ENCODE peak calls at places on chromosome 18, in four cellular contexts. K, Y, S and H are unnamed samples.

GRCh38 chr18:42274488-42275137 is 319.6 kb downstream of the PIK3C3 start:
- ATAC-seq in K (no peak), Y (peak; percentile 44), S (no peak), H (no peak)

GRCh38 chr18:69469444-69469919 is 68.8 kb downstream of the DOK6 start:
- ATAC-seq in S (peak; percentile 63), Y (peak; percentile 85), K (no peak), H (no peak)

GRCh38 chr18:64589000-64589399 is 440.1 kb upstream of the LINC00305 start:
- ATAC-seq in Y (no peak), S (no peak), K (no peak), H (no peak)

GRCh38 chr18:79797518-79798345 is at the start of gene KCNG2:
- ATAC-seq in S (no peak), K (peak; percentile 64), Y (peak; percentile 72), H (no peak)

GRCh38 chr18:650428-650858 is 7.0 kb upstream of the TYMS start:
- ATAC-seq in K (no peak), S (peak; percentile 85), Y (no peak), H (no peak)

GRCh38 chr18:73715228-73715670 is 432.4 kb downstream of the FBXO15 start:
- ATAC-seq in K (no peak), Y (peak; percentile 66), S (no peak), H (peak; percentile 22)

GRCh38 chr18:14941792-14942191 is 193.8 kb downstream of the ANKRD30B start:
- ATAC-seq in S (no peak), Y (no peak), K (no peak), H (no peak)

GRCh38 chr18:63817441-63818051 is 42.3 kb downstream of the SERPINB7 start:
- ATAC-seq in Y (no peak), K (peak; percentile 21), S (no peak), H (peak; percentile 48)

GRCh38 chr18:58896734-58897508 is 32.2 kb downstream of the ZNF532 start:
- ATAC-seq in Y (no peak), K (no peak), S (no peak), H (no peak)

GRCh38 chr18:9000736-9001135 is 101.8 kb upstream of the NDUFV2 start:
- ATAC-seq in Y (no peak), S (peak; percentile 35), K (peak; percentile 41), H (no peak)

GRCh38 chr18:4017479-4017878 is 437.6 kb downstream of the DLGAP1 start:
- ATAC-seq in S (peak; percentile 90), K (no peak), Y (peak; percentile 83), H (no peak)

GRCh38 chr18:22542400-22542835 is 124.7 kb upstream of the CTAGE1 start:
- ATAC-seq in K (peak; percentile 49), Y (no peak), S (no peak), H (peak; percentile 20)

GRCh38 chr18:47204908-47205522 is 28.9 kb upstream of the IER3IP1 start:
- ATAC-seq in K (peak; percentile 64), Y (peak; percentile 81), S (peak; percentile 82), H (no peak)

GRCh38 chr18:59802031-59802430 is 97.8 kb upstream of the PMAIP1 start:
- ATAC-seq in Y (no peak), S (no peak), K (no peak), H (no peak)

GRCh38 chr18:3634250-3634939 is 184.4 kb downstream of the TGIF1 start:
- ATAC-seq in S (no peak), K (no peak), Y (no peak), H (no peak)

GRCh38 chr18:12574494-12575185 is 83.3 kb downstream of the SPIRE1 start:
- ATAC-seq in S (no peak), Y (peak; percentile 63), K (no peak), H (no peak)

GRCh38 chr18:59547691-59548182 is 149.5 kb downstream of the CCBE1 start:
- ATAC-seq in K (peak; percentile 35), S (no peak), Y (no peak), H (no peak)

GRCh38 chr18:6363216-6363615 is 51.5 kb downstream of the L3MBTL4 start:
- ATAC-seq in Y (no peak), K (no peak), S (no peak), H (no peak)

GRCh38 chr18:22826726-22827125 is 106.4 kb upstream of the RBBP8 start:
- ATAC-seq in K (no peak), S (no peak), Y (no peak), H (no peak)

GRCh38 chr18:72866572-72866900 is 1.3 kb downstream of the NETO1 start:
- ATAC-seq in S (no peak), Y (no peak), K (no peak), H (no peak)

GRCh38 chr18:78650926-78651325 is 328.7 kb upstream of the SALL3 start:
- ATAC-seq in K (peak; percentile 12), Y (no peak), S (no peak), H (no peak)

GRCh38 chr18:48336332-48336731 is 72.9 kb downstream of the ZBTB7C start:
- ATAC-seq in K (peak; percentile 37), S (peak; percentile 48), Y (peak; percentile 42), H (peak; percentile 55)

GRCh38 chr18:12005542-12006487 is 24.5 kb downstream of the IMPA2 start:
- ATAC-seq in K (no peak), S (peak; percentile 24), Y (peak; percentile 52), H (no peak)

GRCh38 chr18:23779696-23780303 is 90.5 kb downstream of the LAMA3 start:
- ATAC-seq in S (peak; percentile 74), Y (peak; percentile 85), K (peak; percentile 53), H (peak; percentile 74)

GRCh38 chr18:48767090-48767670 is 183.6 kb downstream of the SMAD7 start:
- ATAC-seq in K (no peak), Y (peak; percentile 57), S (no peak), H (peak; percentile 76)

GRCh38 chr18:50065039-50065438 is 129.9 kb downstream of the MYO5B start:
- ATAC-seq in K (no peak), S (no peak), Y (no peak), H (no peak)

GRCh38 chr18:79983253-79983652 is 5.1 kb downstream of the TXNL4A start:
- ATAC-seq in K (no peak), S (no peak), Y (no peak), H (no peak)

GRCh38 chr18:69985239-69985638 is 37.6 kb upstream of the CD226 start:
- ATAC-seq in K (no peak), S (peak; percentile 51), Y (peak; percentile 36), H (no peak)

GRCh38 chr18:51617167-51617566 is 419.7 kb upstream of the MEX3C start:
- ATAC-seq in S (no peak), Y (peak; percentile 73), K (no peak), H (no peak)

GRCh38 chr18:62881509-62882016 is 166.2 kb downstream of the PHLPP1 start:
- ATAC-seq in S (peak; percentile 78), K (peak; percentile 88), Y (peak; percentile 86), H (peak; percentile 89)

GRCh38 chr18:71503222-71503621 is 1040.9 kb downstream of the CBLN2 start:
- ATAC-seq in S (no peak), Y (no peak), K (no peak), H (no peak)

GRCh38 chr18:58893388-58894099 is 28.9 kb downstream of the ZNF532 start:
- ATAC-seq in K (no peak), S (no peak), Y (no peak), H (no peak)

GRCh38 chr18:13388586-13389490 is 170.3 kb downstream of the LDLRAD4 start:
- ATAC-seq in Y (no peak), S (no peak), K (peak; percentile 20), H (peak; percentile 4)

GRCh38 chr18:51092097-51092496 is 62.1 kb downstream of the SMAD4 start:
- ATAC-seq in K (no peak), Y (peak; percentile 63), S (no peak), H (no peak)

GRCh38 chr18:40738321-40738880 is 1216.6 kb upstream of the PIK3C3 start:
- ATAC-seq in Y (no peak), S (no peak), K (no peak), H (no peak)

GRCh38 chr18:3411854-3412268 is 38.1 kb upstream of the TGIF1 start:
- ATAC-seq in Y (peak; percentile 81), S (no peak), K (peak; percentile 90), H (peak; percentile 63)

GRCh38 chr18:64240301-64240700 is 91.4 kb upstream of the LINC00305 start:
- ATAC-seq in K (no peak), S (no peak), Y (no peak), H (no peak)

GRCh38 chr18:13587937-13588336 is 138.4 kb downstream of the FAM210A start:
- ATAC-seq in Y (no peak), K (no peak), S (no peak), H (no peak)

GRCh38 chr18:8140841-8141501 is 468.3 kb upstream of the RAB12 start:
- ATAC-seq in S (peak; percentile 87), K (peak; percentile 47), Y (peak; percentile 67), H (peak; percentile 73)

GRCh38 chr18:54173980-54174611 is 50.4 kb downstream of the MBD2 start:
- ATAC-seq in Y (no peak), S (no peak), K (no peak), H (no peak)
- H3K4me1 ChIP-seq in Y (peaks cover 5% of the 10 kb centered on the region), S (no peaks in the 10 kb centered on the region), K (peaks cover 3% of the 10 kb centered on the region), H (peaks cover 7% of the 10 kb centered on the region)

GRCh38 chr18:31244737-31245432 is 73.1 kb upstream of the DSG1 start:
- ATAC-seq in Y (peak; percentile 41), S (peak; percentile 38), K (no peak), H (no peak)
- TF ChIP-seq EP300 in Y (no peak), S (no peak), K (no peak), H (no peak)

GRCh38 chr18:44812426-44812825 is 131.7 kb downstream of the SETBP1 start:
- ATAC-seq in Y (no peak), K (no peak), S (no peak), H (no peak)
- H3K4me1 ChIP-seq in Y (peaks cover 6% of the 10 kb centered on the region), K (no peaks in the 10 kb centered on the region), S (no peaks in the 10 kb centered on the region), H (peaks cover 46% of the 10 kb centered on the region)

DNA sequence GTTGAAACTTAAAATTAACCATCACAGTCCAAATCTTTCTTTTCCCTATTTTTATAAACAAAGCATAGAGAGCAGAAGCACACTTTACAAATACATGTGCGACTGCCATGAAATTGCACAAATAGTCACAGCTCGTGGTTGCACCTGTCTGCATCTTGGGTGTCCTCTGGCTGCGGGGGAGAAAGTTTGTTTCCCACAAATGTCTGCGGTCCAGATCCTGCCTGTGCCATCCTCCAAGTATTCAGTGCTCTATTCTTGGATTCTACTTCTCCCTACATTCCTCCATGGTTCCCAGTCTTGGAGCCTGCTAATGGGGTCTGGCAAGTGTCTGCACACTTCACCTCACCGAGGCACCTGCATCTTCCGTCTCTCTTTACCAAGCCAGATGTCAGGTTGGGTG is 52.2 kb downstream of the SMIM21 start:
- ATAC-seq in K (no peak), Y (no peak), S (no peak), H (no peak)
- TF ChIP-seq EP300 in K (no peak), Y (no peak), S (no peak), H (no peak)

GRCh38 chr18:53701697-53702096 is 522.8 kb downstream of the MBD2 start:
- ATAC-seq in K (no peak), Y (no peak), S (no peak), H (no peak)
- H3K4me1 ChIP-seq in K (no peaks in the 10 kb centered on the region), Y (no peaks in the 10 kb centered on the region), S (no peaks in the 10 kb centered on the region), H (no peaks in the 10 kb centered on the region)